ENCODE peak calls at places on chromosomes 6 and 20, in six cellular contexts. Z is A549, N is right cardiac atrium, D is ovary, I is stomach, H is mesendoderm. X is an unnamed sample.

GRCh38 chr6:144585217-144585814 is 300.2 kb downstream of the UTRN start:
- DNase-seq in Z (peak), N (no peak), D (no peak), I (no peak), H (peak), X (no peak)

GRCh38 chr6:11759995-11760394 is 18.6 kb downstream of the ADTRP start:
- DNase-seq in Z (no peak), N (no peak), D (no peak), I (no peak), H (no peak), X (no peak)

GRCh38 chr20:44215125-44215524 is 4.6 kb upstream of the OSER1 start:
- DNase-seq in Z (peak), N (peak), D (peak), I (peak), H (peak), X (no peak)

GRCh38 chr6:136921521-136921935 is 573 bp upstream of the SLC35D3 start:
- DNase-seq in Z (peak), N (peak), D (no peak), I (no peak), H (peak), X (no peak)

GRCh38 chr6:163438940-163439335 is 24.4 kb downstream of the QKI start:
- DNase-seq in Z (no peak), N (peak), D (no peak), I (peak), H (no peak), X (no peak)

GRCh38 chr6:136696238-136696637 is 96.0 kb downstream of the MAP3K5 start:
- DNase-seq in Z (no peak), N (no peak), D (peak), I (no peak), H (no peak), X (no peak)

GRCh38 chr20:37071481-37071911 is 24.3 kb downstream of the RBL1 start:
- DNase-seq in Z (no peak), N (no peak), D (no peak), I (no peak), H (peak), X (no peak)

GRCh38 chr20:50982372-50982771 is 23.8 kb downstream of the MOCS3 start:
- DNase-seq in Z (peak), N (no peak), D (no peak), I (peak), H (no peak), X (peak)

GRCh38 chr6:149723771-149724417 is 6.0 kb upstream of the LATS1 start:
- DNase-seq in Z (peak), N (peak), D (no peak), I (peak), H (peak), X (peak)

GRCh38 chr6:83885984-83886383 is 26.5 kb downstream of the CYB5R4 start:
- DNase-seq in Z (no peak), N (no peak), D (no peak), I (no peak), H (no peak), X (no peak)

GRCh38 chr20:38307371-38308046 is 3.6 kb downstream of the BPI start:
- DNase-seq in Z (no peak), N (no peak), D (no peak), I (no peak), H (no peak), X (no peak)

GRCh38 chr20:3032624-3033023 is 10.8 kb upstream of the GNRH2 start:
- DNase-seq in Z (no peak), N (peak), D (no peak), I (no peak), H (no peak), X (no peak)

GRCh38 chr6:24274441-24275083 is 83.3 kb downstream of the DCDC2 start:
- DNase-seq in Z (no peak), N (no peak), D (no peak), I (no peak), H (peak), X (no peak)

GRCh38 chr6:111230351-111231077 is 143.2 kb downstream of the SLC16A10 start:
- DNase-seq in Z (no peak), N (no peak), D (no peak), I (no peak), H (no peak), X (peak)

GRCh38 chr6:167047554-167047953 is 48.4 kb downstream of the CEP43 start:
- DNase-seq in Z (no peak), N (peak), D (no peak), I (peak), H (no peak), X (no peak)

GRCh38 chr6:44631968-44632367 is 244.5 kb downstream of the CDC5L start:
- DNase-seq in Z (no peak), N (no peak), D (no peak), I (no peak), H (peak), X (no peak)

GRCh38 chr6:135922746-135923145 is 71.2 kb downstream of the PDE7B start:
- DNase-seq in Z (no peak), N (peak), D (no peak), I (no peak), H (no peak), X (no peak)

GRCh38 chr6:143629104-143630080 is 48.4 kb upstream of the PHACTR2 start:
- DNase-seq in Z (no peak), N (no peak), D (no peak), I (no peak), H (no peak), X (no peak)

GRCh38 chr6:130853555-130854183 is 26.5 kb downstream of the SMLR1 start:
- DNase-seq in Z (no peak), N (no peak), D (no peak), I (no peak), H (peak), X (no peak)

GRCh38 chr20:17786221-17786718 is 86.5 kb downstream of the BANF2 start:
- DNase-seq in Z (no peak), N (peak), D (peak), I (no peak), H (no peak), X (no peak)

GRCh38 chr6:130680118-130680517 is 147.1 kb upstream of the SMLR1 start:
- DNase-seq in Z (no peak), N (no peak), D (no peak), I (no peak), H (no peak), X (no peak)

GRCh38 chr6:131948692-131949614 is 2.2 kb downstream of the CCN2 start:
- DNase-seq in Z (no peak), N (peak), D (peak), I (no peak), H (peak), X (peak)

DNA sequence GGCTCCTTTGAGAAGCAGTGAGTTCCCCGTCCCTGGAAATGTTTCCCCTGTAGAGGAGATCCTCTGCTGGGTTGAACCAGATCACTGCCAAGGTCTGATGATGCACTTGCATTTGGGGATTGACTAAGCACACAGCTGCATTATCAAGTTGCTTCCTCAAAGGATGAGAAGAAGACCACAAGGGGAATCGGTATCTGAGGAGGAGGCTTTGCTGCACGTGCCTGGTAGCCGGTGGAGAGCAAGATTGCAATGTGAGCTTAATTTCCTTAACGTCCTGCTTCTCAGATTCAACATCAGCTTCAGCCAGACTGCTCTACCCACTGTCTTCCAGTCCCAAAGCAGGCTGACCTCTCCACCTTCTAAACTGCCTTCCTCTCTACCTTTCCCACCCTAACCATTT is 128.8 kb upstream of the STMND1 start:
- DNase-seq in Z (no peak), N (no peak), D (no peak), I (no peak), H (no peak), X (no peak)
- H3K27ac ChIP-seq in Z (no peak), N (no peak), D (no peak), I (no peak), H (no peak), X (no peak)

GRCh38 chr6:128478230-128479047 is 42.0 kb downstream of the PTPRK start:
- DNase-seq in Z (no peak), N (no peak), D (no peak), I (no peak), H (no peak), X (no peak)
- H3K27ac ChIP-seq in Z (no peak), N (peak), D (peak), I (peak), H (no peak), X (no peak)

DNA sequence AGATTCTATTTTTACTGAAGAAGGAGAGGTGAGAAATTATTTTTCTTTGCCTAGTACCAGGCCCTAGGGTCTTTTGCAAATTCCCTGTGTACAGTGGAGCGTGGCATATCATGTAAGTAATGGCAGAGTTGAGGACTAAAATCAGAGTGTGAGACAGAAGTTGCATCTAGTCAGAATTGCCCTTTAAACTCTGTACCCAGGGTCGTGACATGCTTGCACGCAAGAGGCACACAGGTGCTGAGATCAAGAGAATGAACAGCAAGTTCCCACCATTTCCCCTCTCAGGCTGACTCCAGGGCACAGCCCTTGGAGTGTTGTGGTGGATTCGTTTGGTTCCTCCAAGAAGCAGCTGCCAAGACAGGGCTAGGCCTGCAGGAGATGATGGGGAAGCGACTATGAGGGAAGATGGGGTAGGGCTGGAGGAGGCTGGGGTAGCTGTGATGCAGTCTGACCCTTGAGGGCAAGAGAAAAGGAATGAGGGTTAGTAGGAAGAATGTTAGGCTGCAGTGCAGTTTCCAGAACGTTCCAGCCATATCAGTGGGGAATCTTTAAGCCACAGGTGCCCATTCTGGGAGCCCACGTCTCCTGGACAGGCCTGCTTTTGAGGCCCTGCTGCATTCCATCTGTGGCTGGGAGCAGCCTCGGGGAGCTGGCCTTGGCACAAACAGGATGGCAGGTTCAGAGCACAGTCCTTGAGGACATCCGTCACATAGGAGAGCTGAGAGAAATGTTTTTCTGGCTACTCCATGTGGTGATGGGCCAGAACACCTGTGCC is 6.9 kb downstream of the NELFCD start:
- DNase-seq in Z (no peak), N (no peak), D (peak), I (peak), H (no peak), X (no peak)
- H3K27ac ChIP-seq in Z (no peak), N (no peak), D (no peak), I (no peak), H (no peak), X (no peak)

GRCh38 chr20:46309945-46310344 is 1.6 kb upstream of the CDH22 start:
- DNase-seq in Z (no peak), N (no peak), D (no peak), I (no peak), H (no peak), X (no peak)
- H3K27ac ChIP-seq in Z (no peak), N (no peak), D (no peak), I (no peak), H (no peak), X (no peak)

GRCh38 chr20:1272368-1273155 is 6.5 kb downstream of the SNPH start:
- DNase-seq in Z (no peak), N (no peak), D (no peak), I (peak), H (no peak), X (no peak)

GRCh38 chr20:1275919-1276318 is 9.8 kb downstream of the SNPH start:
- DNase-seq in Z (no peak), N (no peak), D (no peak), I (no peak), H (no peak), X (no peak)

GRCh38 chr20:1274485-1275313 is 8.6 kb downstream of the SNPH start:
- DNase-seq in Z (no peak), N (no peak), D (no peak), I (no peak), H (no peak), X (no peak)

GRCh38 chr20:1269850-1270249 is 3.8 kb downstream of the SNPH start:
- DNase-seq in Z (no peak), N (no peak), D (no peak), I (no peak), H (no peak), X (no peak)

GRCh38 chr20:1273366-1273765 is 7.3 kb downstream of the SNPH start:
- DNase-seq in Z (no peak), N (no peak), D (no peak), I (no peak), H (no peak), X (no peak)
- H3K27ac ChIP-seq in Z (no peak), N (no peak), D (no peak), I (no peak), H (no peak), X (no peak)

GRCh38 chr6:152426276-152426675 is 210.9 kb downstream of the SYNE1 start:
- DNase-seq in Z (no peak), N (no peak), D (no peak), I (no peak), H (no peak), X (no peak)
- H3K27ac ChIP-seq in Z (no peak), N (no peak), D (no peak), I (no peak), H (no peak), X (no peak)

DNA sequence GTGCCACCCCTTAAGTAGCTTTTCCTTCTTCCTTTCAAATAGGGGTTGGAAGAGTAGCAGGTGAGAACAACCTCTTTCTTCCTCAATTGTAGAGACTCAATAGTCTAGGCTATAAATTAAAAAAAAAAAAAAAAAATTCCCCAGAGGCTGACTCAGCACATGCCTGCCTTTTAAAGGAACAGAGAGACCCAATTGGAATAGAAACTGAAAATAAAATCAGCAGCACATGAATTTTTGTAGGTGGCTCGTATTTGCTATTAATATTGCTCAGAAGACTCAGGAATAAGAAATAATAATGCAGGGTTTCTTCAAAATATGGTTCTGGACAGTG is 19.3 kb downstream of the TOP1 start:
- DNase-seq in Z (no peak), N (no peak), D (no peak), I (no peak), H (no peak), X (no peak)
- H3K27ac ChIP-seq in Z (peak), N (no peak), D (no peak), I (no peak), H (no peak), X (peak)

DNA sequence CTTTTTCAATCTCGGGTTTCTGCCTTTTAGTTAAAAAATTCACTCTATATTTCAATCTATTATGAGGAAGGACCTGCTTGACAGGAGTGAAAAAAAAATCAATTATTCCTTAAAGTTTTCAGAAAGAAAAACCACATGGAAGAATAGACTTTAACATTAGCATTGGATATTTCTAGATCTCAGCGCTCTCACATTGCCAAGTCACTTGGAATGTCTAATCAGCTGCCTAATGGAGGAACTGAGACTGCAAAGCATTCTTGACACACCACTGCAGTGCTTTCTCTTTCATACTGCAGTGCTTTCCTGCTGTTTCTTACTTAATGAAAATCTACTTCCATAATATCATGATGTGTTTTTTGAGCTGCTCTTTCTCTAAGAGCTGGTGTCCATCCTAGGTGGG is 20.4 kb upstream of the MCM3 start:
- DNase-seq in Z (no peak), N (no peak), D (no peak), I (no peak), H (no peak), X (no peak)
- H3K27ac ChIP-seq in Z (no peak), N (no peak), D (no peak), I (no peak), H (no peak), X (no peak)